ENCODE peak calls at places on chromosomes 3 and 15, in four cellular contexts. Y is IMR-90, E is H1, M is GM12878. V is an unnamed sample.

GRCh38 chr3:65005481-65005880 is 317.7 kb upstream of the ADAMTS9 start:
- DNase-seq in Y (peak; percentile 3), E (no peak), M (no peak), V (no peak)

GRCh38 chr3:14511971-14512943 is 27.9 kb downstream of the GRIP2 start:
- DNase-seq in Y (no peak), E (no peak), M (no peak), V (no peak)

GRCh38 chr3:155281892-155282291 is 11.6 kb downstream of the STRIT1 start:
- DNase-seq in Y (peak; percentile 39), E (no peak), M (no peak), V (no peak)

GRCh38 chr3:182683335-182684257 is 109.7 kb upstream of the ATP11B start:
- DNase-seq in Y (peak; percentile 68), E (peak; percentile 80), M (peak; percentile 36), V (peak; percentile 67)

GRCh38 chr15:75577401-75578205 is 1.5 kb downstream of the PTPN9 start:
- DNase-seq in Y (peak; percentile 28), E (no peak), M (no peak), V (no peak)

GRCh38 chr3:177525987-177526712 is 328.9 kb upstream of the TBL1XR1 start:
- DNase-seq in Y (no peak), E (no peak), M (no peak), V (no peak)

GRCh38 chr3:169112153-169112892 is 551.2 kb downstream of the MECOM start:
- DNase-seq in Y (peak; percentile 93), E (no peak), M (no peak), V (no peak)

GRCh38 chr3:24709921-24710320 is 215.3 kb upstream of the THRB start:
- DNase-seq in Y (no peak), E (no peak), M (no peak), V (no peak)

GRCh38 chr3:48855681-48856447 is 8.2 kb upstream of the PRKAR2A start:
- DNase-seq in Y (no peak), E (no peak), M (no peak), V (no peak)

GRCh38 chr15:72585659-72586058 is 68.8 kb upstream of the GOLGA6B start:
- DNase-seq in Y (peak; percentile 28), E (no peak), M (no peak), V (no peak)

GRCh38 chr3:71436337-71436736 is 147.2 kb downstream of the FOXP1 start:
- DNase-seq in Y (no peak), E (no peak), M (no peak), V (no peak)

DNA sequence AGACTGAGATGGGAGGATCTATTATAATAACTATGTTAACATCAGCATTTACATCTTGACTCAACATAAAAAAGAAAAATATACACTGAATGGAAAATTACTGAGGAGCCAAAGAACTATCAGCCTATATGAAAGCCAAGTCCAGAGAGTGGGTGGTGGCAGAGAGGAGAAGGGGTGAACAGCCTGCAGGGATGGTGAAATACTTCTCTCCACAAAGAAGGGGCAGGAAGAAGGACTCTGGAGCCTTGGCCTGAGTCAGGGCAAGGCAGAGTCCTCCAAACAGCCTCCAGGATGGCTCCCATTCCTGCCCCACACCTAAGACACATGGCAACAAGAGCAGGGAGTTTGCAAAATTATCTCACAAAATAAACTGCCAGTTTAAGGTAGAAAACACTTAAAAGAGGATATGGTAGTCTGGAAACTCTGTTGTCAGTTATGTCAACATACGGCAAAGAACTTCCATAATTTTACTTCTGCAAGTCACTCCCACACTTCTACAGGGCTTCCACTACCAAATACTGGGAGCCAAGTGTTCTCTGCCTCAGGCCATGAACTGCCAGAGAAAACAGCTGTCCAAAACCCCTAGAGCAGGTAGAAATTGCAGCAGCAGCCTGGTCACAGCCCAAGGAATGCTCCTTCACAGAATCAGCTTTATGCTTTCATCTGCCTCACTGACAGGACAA is 25.8 kb downstream of the HSPBAP1 start:
- DNase-seq in Y (peak; percentile 10), E (no peak), M (no peak), V (no peak)
- TF ChIP-seq CHD1 in Y (no peak), E (no peak), M (no peak), V (no peak)

DNA sequence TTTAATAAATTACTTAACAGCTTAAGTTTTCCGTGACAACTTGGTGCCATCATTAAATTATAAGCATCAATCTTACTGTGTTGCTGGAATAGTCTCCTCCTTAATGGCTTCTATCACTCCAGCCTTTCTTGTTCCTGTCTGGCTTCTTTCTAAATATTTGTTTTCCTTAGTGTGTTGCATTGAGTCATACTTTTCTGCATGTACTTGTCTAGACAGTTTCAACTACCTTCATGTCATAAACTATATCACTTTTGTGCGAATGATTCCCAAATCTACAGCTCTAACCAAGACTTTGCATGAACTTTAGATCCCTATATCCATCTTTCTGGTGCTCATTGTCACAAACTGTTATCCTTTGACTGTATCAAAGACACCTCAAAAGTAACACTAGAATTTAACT is 78.4 kb downstream of the AKAP13 start:
- DNase-seq in Y (no peak), E (no peak), M (no peak), V (no peak)
- H3K27ac ChIP-seq in Y (no peak overlapping the region), E (no peak overlapping the region), M (no peak overlapping the region), V (no peak overlapping the region)

GRCh38 chr3:187014417-187014864 is 84.1 kb downstream of the ST6GAL1 start:
- DNase-seq in Y (peak; percentile 28), E (peak; percentile 32), M (no peak), V (no peak)

GRCh38 chr3:187015903-187016638 is 85.7 kb downstream of the ST6GAL1 start:
- DNase-seq in Y (no peak), E (peak; percentile 31), M (peak; percentile 93), V (no peak)

GRCh38 chr3:187011915-187012314 is 81.6 kb downstream of the ST6GAL1 start:
- DNase-seq in Y (no peak), E (peak; percentile 40), M (no peak), V (no peak)

GRCh38 chr3:187013080-187013838 is 82.9 kb downstream of the ST6GAL1 start:
- DNase-seq in Y (peak; percentile 74), E (peak; percentile 23), M (no peak), V (no peak)

GRCh38 chr3:187012609-187013051 is 82.3 kb downstream of the ST6GAL1 start:
- DNase-seq in Y (peak; percentile 64), E (peak; percentile 44), M (no peak), V (no peak)
- TF ChIP-seq CHD1 in Y (no peak), E (no peak), M (no peak), V (no peak)

GRCh38 chr3:195805181-195805580 is 6.5 kb downstream of the MUC4 start:
- DNase-seq in Y (no peak), E (no peak), M (no peak), V (no peak)

GRCh38 chr3:195808741-195809290 is 2.9 kb downstream of the MUC4 start:
- DNase-seq in Y (no peak), E (no peak), M (no peak), V (no peak)

GRCh38 chr3:195807681-195808121 is 4.0 kb downstream of the MUC4 start:
- DNase-seq in Y (no peak), E (no peak), M (no peak), V (no peak)

GRCh38 chr3:195806211-195806915 is 5.4 kb downstream of the MUC4 start:
- DNase-seq in Y (no peak), E (no peak), M (no peak), V (no peak)

DNA sequence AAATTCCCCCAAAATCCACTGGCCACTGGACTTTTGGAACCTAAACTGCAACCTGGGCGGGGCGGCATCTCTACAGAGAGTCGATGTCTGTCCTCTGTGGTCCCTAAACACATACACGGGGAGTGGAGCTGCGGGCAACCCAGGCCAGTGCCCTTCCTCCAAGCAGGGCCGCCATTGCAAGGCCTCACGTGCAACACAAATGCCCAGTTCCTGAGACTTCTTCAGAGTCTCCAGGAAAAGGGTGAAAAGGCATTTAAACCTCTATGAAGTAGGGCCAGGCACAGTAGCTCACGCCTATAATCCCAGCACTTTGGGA is 4.9 kb downstream of the MUC4 start:
- DNase-seq in Y (no peak), E (no peak), M (no peak), V (no peak)
- H3K27ac ChIP-seq in Y (no peak overlapping the region), E (peak overlapping the region; percentile 56), M (no peak overlapping the region), V (no peak overlapping the region)